ENCODE peak calls at places on chromosomes 16 and 17, in four cellular contexts. Q is CD8-positive, alpha-beta memory T cell; E is effector memory CD8-positive, alpha-beta T cell; L is stimulated activated CD4-positive, alpha-beta T cell treated with anti-CD3 and anti-CD28 coated beads, Interleukin-4, amount 100 ng/mL, for 24 hours. P is an unnamed sample.

GRCh38 chr16:22638393-22639206 is 127.9 kb downstream of the NPIPB5 start:
- DNase-seq in Q (no peak), E (no peak), L (no peak), P (no peak)

GRCh38 chr16:23362460-23363317 is 60.6 kb downstream of the SCNN1B start:
- DNase-seq in Q (no peak), E (no peak), L (no peak), P (no peak)

GRCh38 chr16:29318037-29318436 is 88.5 kb downstream of the NPIPB11 start:
- DNase-seq in Q (no peak), E (no peak), L (no peak), P (no peak)

GRCh38 chr17:17073627-17074521 is 31.6 kb downstream of the MPRIP start:
- DNase-seq in Q (no peak), E (no peak), L (no peak), P (no peak)

GRCh38 chr16:35398208-35398607 is 1938.8 kb downstream of the TP53TG3F start:
- DNase-seq in Q (no peak), E (no peak), L (no peak), P (no peak)

GRCh38 chr17:50560185-50560824 is at the start of gene CACNA1G:
- DNase-seq in Q (peak), E (peak), L (peak), P (peak)

GRCh38 chr16:14401839-14402115 is 228.3 kb downstream of the PARN start:
- DNase-seq in Q (no peak), E (no peak), L (no peak), P (no peak)

GRCh38 chr17:14790518-14790917 is 474.6 kb downstream of the PMP22 start:
- DNase-seq in Q (no peak), E (no peak), L (no peak), P (no peak)

GRCh38 chr17:61587807-61588660 is 3.0 kb downstream of the NACA2 start:
- DNase-seq in Q (no peak), E (no peak), L (no peak), P (no peak)

GRCh38 chr17:68800731-68801130 is 154.5 kb downstream of the ABCA8 start:
- DNase-seq in Q (no peak), E (no peak), L (no peak), P (no peak)

GRCh38 chr17:67312265-67312664 is 54.1 kb downstream of the PSMD12 start:
- DNase-seq in Q (no peak), E (no peak), L (no peak), P (no peak)

GRCh38 chr17:29251969-29252866 is 5.6 kb downstream of the CRYBA1 start:
- DNase-seq in Q (no peak), E (no peak), L (no peak), P (no peak)

GRCh38 chr16:57988929-57989328 is 11.5 kb downstream of the ZNF319 start:
- DNase-seq in Q (no peak), E (no peak), L (no peak), P (no peak)

GRCh38 chr17:6381052-6381451 is 53.9 kb downstream of the AIPL1 start:
- DNase-seq in Q (no peak), E (no peak), L (no peak), P (no peak)

GRCh38 chr16:19766988-19767387 is 48.9 kb downstream of the IQCK start:
- DNase-seq in Q (no peak), E (no peak), L (no peak), P (no peak)

GRCh38 chr17:40314557-40314953 is 5.6 kb downstream of the RARA start:
- DNase-seq in Q (peak), E (peak), L (peak), P (no peak)